ENCODE peak calls at places on chromosomes 2 and 18, in nine cellular contexts. F is DND-41; H is ascending aorta; E is SJCRH30; A is A549; J is adipocyte; Q is naive thymus-derived CD4-positive, alpha-beta T cell; R is transverse colon; M is lung. S is an unnamed sample.

GRCh38 chr18:31533236-31533635 is 35.3 kb downstream of the DSG2 start:
- DNase-seq in F (no peak), J (no peak), E (no peak), M (no peak), R (no peak), H (no peak), Q (no peak), A (no peak), S (no peak)

GRCh38 chr2:227411320-227411989 is 23.7 kb upstream of the SCYGR1 start:
- DNase-seq in M (no peak), F (no peak), H (no peak), A (no peak), J (no peak), R (no peak), E (no peak), Q (peak; percentile 0), S (no peak)

GRCh38 chr2:41038408-41038807 is 586.5 kb upstream of the SLC8A1 start:
- DNase-seq in A (no peak), E (no peak), M (no peak), Q (no peak), F (no peak), R (no peak), H (no peak), J (peak; percentile 44), S (no peak)

GRCh38 chr2:75592028-75592427 is 31.3 kb upstream of the EVA1A start:
- DNase-seq in M (no peak), F (no peak), E (no peak), R (no peak), Q (no peak), H (no peak), A (no peak), J (peak; percentile 61), S (no peak)

GRCh38 chr2:165950438-165950837 is 3.1 kb downstream of the TTC21B start:
- DNase-seq in A (no peak), Q (no peak), F (no peak), J (no peak), E (no peak), R (no peak), M (no peak), H (no peak), S (no peak)

GRCh38 chr2:219120082-219120481 is 40.5 kb downstream of the NHEJ1 start:
- DNase-seq in A (no peak), Q (no peak), E (no peak), F (no peak), J (no peak), R (no peak), H (no peak), M (no peak), S (no peak)

GRCh38 chr2:19426941-19427340 is 68.5 kb upstream of the OSR1 start:
- DNase-seq in R (no peak), J (peak; percentile 63), A (no peak), F (no peak), H (no peak), E (no peak), Q (no peak), M (no peak), S (no peak)

GRCh38 chr18:49177812-49178211 is 227.0 kb upstream of the SMAD7 start:
- DNase-seq in E (no peak), J (peak; percentile 52), A (peak; percentile 2), Q (no peak), F (no peak), H (no peak), R (no peak), M (no peak), S (no peak)

GRCh38 chr2:150465703-150466569 is 21.5 kb downstream of the RND3 start:
- DNase-seq in R (no peak), H (no peak), A (no peak), M (no peak), F (no peak), J (no peak), E (no peak), Q (no peak), S (no peak)
- H3K4me1 ChIP-seq in R (no peaks in the 10 kb centered on the region), H (peaks cover 4% of the 10 kb centered on the region), A (peaks cover 53% of the 10 kb centered on the region), M (peaks cover 2% of the 10 kb centered on the region), F (peaks cover 3% of the 10 kb centered on the region), J (peaks cover 42% of the 10 kb centered on the region), E (no peaks in the 10 kb centered on the region), Q (no peaks in the 10 kb centered on the region), S (no peaks in the 10 kb centered on the region)

DNA sequence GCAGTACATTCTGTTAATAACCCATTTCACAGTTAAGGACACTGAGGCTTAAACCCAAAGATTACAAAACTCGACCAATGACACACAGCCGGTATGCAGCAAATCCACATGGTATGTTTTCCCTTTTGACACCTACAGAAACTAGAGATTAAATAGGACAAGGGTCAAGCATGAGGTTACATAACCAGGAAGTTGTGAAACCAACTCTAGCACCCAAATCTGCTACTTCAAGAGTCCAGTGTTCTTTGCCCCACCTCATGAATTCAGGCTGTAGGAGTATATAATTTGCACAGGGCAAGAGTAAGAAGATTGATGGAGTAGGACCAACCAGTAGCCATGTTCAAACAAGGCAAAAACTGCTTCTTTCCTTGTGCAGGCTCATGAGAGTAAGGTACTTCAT is 249.8 kb downstream of the BCL11A start:
- DNase-seq in Q (no peak), J (no peak), A (no peak), F (no peak), H (no peak), R (no peak), E (no peak), M (no peak), S (no peak)
- H3K4me1 ChIP-seq in Q (no peaks in the 10 kb centered on the region), J (no peaks in the 10 kb centered on the region), A (no peaks in the 10 kb centered on the region), F (peaks cover 5% of the 10 kb centered on the region), H (no peaks in the 10 kb centered on the region), R (peaks cover 10% of the 10 kb centered on the region), E (no peaks in the 10 kb centered on the region), M (no peaks in the 10 kb centered on the region), S (no peaks in the 10 kb centered on the region)

DNA sequence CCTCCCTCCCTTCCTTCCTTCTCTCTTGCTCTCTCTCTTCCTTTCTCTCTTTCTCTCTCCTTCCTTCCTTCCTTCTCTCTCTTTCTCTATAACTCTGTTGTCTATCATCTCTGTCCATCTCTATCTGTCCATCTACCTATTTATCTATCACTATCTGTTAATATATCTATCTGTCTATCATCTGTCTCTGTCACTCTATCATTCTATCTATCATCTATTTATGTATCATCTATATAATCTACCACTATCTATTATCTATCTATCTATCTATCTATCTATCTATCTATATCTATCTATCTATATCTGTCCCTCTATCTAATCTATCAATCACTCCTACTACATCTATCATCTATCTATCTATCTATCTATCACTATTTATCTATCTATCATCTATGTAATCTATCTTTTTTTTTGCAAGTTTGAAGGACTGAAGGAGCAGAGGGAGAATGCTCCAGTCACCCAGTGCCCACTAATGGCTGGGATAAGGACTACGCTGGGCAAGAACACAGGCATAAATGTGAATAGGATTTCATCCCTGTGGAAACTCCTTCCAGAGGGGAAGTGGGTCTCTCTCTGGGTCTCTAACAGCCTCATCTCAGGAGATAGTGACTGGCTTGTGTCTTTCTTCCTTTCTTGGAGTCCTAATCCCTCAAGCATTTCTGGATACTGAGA is 427.0 kb downstream of the LPIN1 start:
- DNase-seq in H (no peak), A (no peak), M (no peak), Q (no peak), R (no peak), J (peak; percentile 36), E (no peak), F (no peak), S (no peak)
- H3K4me1 ChIP-seq in H (peaks cover 4% of the 10 kb centered on the region), A (no peaks in the 10 kb centered on the region), M (peaks cover 11% of the 10 kb centered on the region), Q (peaks cover 46% of the 10 kb centered on the region), R (peaks cover 8% of the 10 kb centered on the region), J (peaks cover 42% of the 10 kb centered on the region), E (peaks cover 20% of the 10 kb centered on the region), F (peaks cover 25% of the 10 kb centered on the region), S (peaks cover 29% of the 10 kb centered on the region)

GRCh38 chr2:118974103-118974911 is 32.3 kb downstream of the MARCO start:
- DNase-seq in H (no peak), R (no peak), M (peak; percentile 51), A (peak; percentile 31), Q (no peak), J (peak; percentile 3), F (no peak), E (no peak), S (no peak)
- H3K4me1 ChIP-seq in H (no peaks in the 10 kb centered on the region), R (no peaks in the 10 kb centered on the region), M (no peaks in the 10 kb centered on the region), A (peaks cover 11% of the 10 kb centered on the region), Q (no peaks in the 10 kb centered on the region), J (peaks cover 21% of the 10 kb centered on the region), F (no peaks in the 10 kb centered on the region), E (no peaks in the 10 kb centered on the region), S (no peaks in the 10 kb centered on the region)

GRCh38 chr2:158178646-158179045 is 77.0 kb downstream of the UPP2 start:
- DNase-seq in R (no peak), M (no peak), J (no peak), F (no peak), A (no peak), H (no peak), E (no peak), Q (no peak), S (no peak)

GRCh38 chr2:158174495-158174894 is 72.8 kb downstream of the UPP2 start:
- DNase-seq in H (no peak), A (no peak), E (no peak), R (no peak), M (no peak), F (no peak), J (no peak), Q (no peak), S (no peak)

GRCh38 chr2:158174956-158175355 is 73.3 kb downstream of the UPP2 start:
- DNase-seq in F (no peak), A (no peak), R (no peak), Q (no peak), J (no peak), H (no peak), E (no peak), M (no peak), S (no peak)

DNA sequence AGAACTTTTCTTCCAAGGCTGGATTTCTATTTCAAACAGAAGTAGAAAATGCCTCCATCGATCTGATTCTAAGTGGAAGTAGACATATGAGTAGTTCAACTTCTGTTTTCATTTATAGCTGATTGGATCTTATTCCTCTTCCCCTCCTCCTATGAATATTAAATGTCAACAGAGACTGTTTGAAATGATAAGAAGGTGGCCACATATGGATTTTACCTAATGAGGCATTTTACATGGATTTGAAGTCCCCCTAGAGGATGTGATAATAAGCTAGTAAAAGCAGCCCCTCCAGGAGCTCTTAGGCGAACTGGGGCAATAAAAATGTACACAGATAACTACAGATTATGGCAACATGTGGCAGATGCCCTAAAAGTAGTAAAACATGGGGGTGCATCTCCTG is 71.0 kb downstream of the UPP2 start:
- DNase-seq in F (no peak), Q (no peak), J (no peak), A (no peak), R (no peak), H (no peak), M (no peak), E (no peak), S (no peak)
- H3K4me1 ChIP-seq in F (no peaks in the 10 kb centered on the region), Q (no peaks in the 10 kb centered on the region), J (no peaks in the 10 kb centered on the region), A (no peaks in the 10 kb centered on the region), R (no peaks in the 10 kb centered on the region), H (no peaks in the 10 kb centered on the region), M (no peaks in the 10 kb centered on the region), E (no peaks in the 10 kb centered on the region), S (no peaks in the 10 kb centered on the region)

GRCh38 chr2:95317665-95318425 is 20.7 kb downstream of the KCNIP3 start:
- DNase-seq in J (no peak), M (no peak), F (no peak), H (no peak), R (no peak), Q (no peak), A (no peak), E (no peak), S (no peak)
- H3K4me1 ChIP-seq in J (peaks cover 12% of the 10 kb centered on the region), M (no peaks in the 10 kb centered on the region), F (peaks cover 34% of the 10 kb centered on the region), H (no peaks in the 10 kb centered on the region), R (no peaks in the 10 kb centered on the region), Q (no peaks in the 10 kb centered on the region), A (no peaks in the 10 kb centered on the region), E (no peaks in the 10 kb centered on the region), S (no peaks in the 10 kb centered on the region)

S was measured in testis.